ENCODE peak calls at places on chromosomes 11 and 22, in four cellular contexts. One of them, this sample, is unnamed.

GRCh38 chr11:10302744-10303557 is 1.9 kb upstream of the ADM start:
- DNase-seq in MCF 10A: peak; percentile 72
- DNase-seq in progenitor cell of endocrine pancreas: no peak
- DNase-seq in coronary artery: peak; percentile 87
- DNase-seq in this sample: peak; percentile 57

GRCh38 chr22:39558950-39559349 is 11.6 kb upstream of the CACNA1I start:
- DNase-seq in coronary artery: no peak
- DNase-seq in progenitor cell of endocrine pancreas: no peak
- DNase-seq in MCF 10A: no peak
- DNase-seq in this sample: no peak

GRCh38 chr11:47495856-47496217 is 46.9 kb upstream of the RAPSN start:
- DNase-seq in MCF 10A: no peak
- DNase-seq in progenitor cell of endocrine pancreas: no peak
- DNase-seq in coronary artery: no peak
- DNase-seq in this sample: no peak

GRCh38 chr22:19134176-19134831 is 3.2 kb downstream of the TSSK2 start:
- DNase-seq in MCF 10A: no peak
- DNase-seq in progenitor cell of endocrine pancreas: no peak
- DNase-seq in coronary artery: no peak
- DNase-seq in this sample: no peak

GRCh38 chr11:11401960-11402359 is 48.9 kb upstream of the CSNK2A3 start:
- DNase-seq in coronary artery: no peak
- DNase-seq in MCF 10A: no peak
- DNase-seq in progenitor cell of endocrine pancreas: no peak
- DNase-seq in this sample: no peak

GRCh38 chr11:57321388-57321995 is 3.3 kb downstream of the TNKS1BP1 start:
- DNase-seq in progenitor cell of endocrine pancreas: no peak
- DNase-seq in MCF 10A: peak; percentile 39
- DNase-seq in coronary artery: no peak
- DNase-seq in this sample: no peak

GRCh38 chr11:100625041-100625440 is 62.0 kb upstream of the ARHGAP42 start:
- DNase-seq in MCF 10A: no peak
- DNase-seq in coronary artery: no peak
- DNase-seq in progenitor cell of endocrine pancreas: no peak
- DNase-seq in this sample: no peak

GRCh38 chr11:75160880-75161279 is 10.0 kb downstream of the SLCO2B1 start:
- DNase-seq in MCF 10A: no peak
- DNase-seq in progenitor cell of endocrine pancreas: no peak
- DNase-seq in coronary artery: no peak
- DNase-seq in this sample: no peak

GRCh38 chr11:100790073-100790472 is 103.0 kb downstream of the ARHGAP42 start:
- DNase-seq in coronary artery: no peak
- DNase-seq in progenitor cell of endocrine pancreas: no peak
- DNase-seq in MCF 10A: no peak
- DNase-seq in this sample: no peak

GRCh38 chr22:49720279-49720959 is 107.3 kb downstream of the BRD1 start:
- DNase-seq in coronary artery: no peak
- DNase-seq in MCF 10A: no peak
- DNase-seq in progenitor cell of endocrine pancreas: no peak
- DNase-seq in this sample: no peak

GRCh38 chr22:39661842-39662676 is 91.5 kb downstream of the CACNA1I start:
- DNase-seq in coronary artery: no peak
- DNase-seq in MCF 10A: no peak
- DNase-seq in progenitor cell of endocrine pancreas: peak; percentile 59
- DNase-seq in this sample: no peak

GRCh38 chr11:65077466-65077865 is 6.4 kb downstream of the CDCA5 start:
- DNase-seq in MCF 10A: no peak
- DNase-seq in progenitor cell of endocrine pancreas: no peak
- DNase-seq in coronary artery: no peak
- DNase-seq in this sample: peak; percentile 62

GRCh38 chr11:2515401-2516275 is 70.8 kb downstream of the KCNQ1 start:
- DNase-seq in progenitor cell of endocrine pancreas: peak; percentile 6
- DNase-seq in MCF 10A: no peak
- DNase-seq in coronary artery: no peak
- DNase-seq in this sample: peak; percentile 10

GRCh38 chr11:118911113-118911879 is 14.4 kb downstream of the BCL9L start:
- DNase-seq in progenitor cell of endocrine pancreas: no peak
- DNase-seq in MCF 10A: peak; percentile 66
- DNase-seq in coronary artery: no peak
- DNase-seq in this sample: no peak

GRCh38 chr11:11349051-11349450 is 4.0 kb downstream of the CSNK2A3 start:
- DNase-seq in progenitor cell of endocrine pancreas: no peak
- DNase-seq in coronary artery: no peak
- DNase-seq in MCF 10A: no peak
- DNase-seq in this sample: no peak

GRCh38 chr22:36781656-36782627 is 6.0 kb upstream of the IFT27 start:
- DNase-seq in MCF 10A: peak; percentile 86
- DNase-seq in progenitor cell of endocrine pancreas: peak; percentile 83
- DNase-seq in coronary artery: no peak
- DNase-seq in this sample: peak; percentile 90

GRCh38 chr22:48968201-48968959 is 859.3 kb downstream of the BRD1 start:
- DNase-seq in coronary artery: peak; percentile 43
- DNase-seq in MCF 10A: no peak
- DNase-seq in progenitor cell of endocrine pancreas: peak; percentile 50
- DNase-seq in this sample: no peak

GRCh38 chr11:134047586-134047999 is 21.3 kb upstream of the JAM3 start:
- DNase-seq in progenitor cell of endocrine pancreas: no peak
- DNase-seq in MCF 10A: peak; percentile 93
- DNase-seq in coronary artery: peak; percentile 96
- DNase-seq in this sample: no peak

DNA sequence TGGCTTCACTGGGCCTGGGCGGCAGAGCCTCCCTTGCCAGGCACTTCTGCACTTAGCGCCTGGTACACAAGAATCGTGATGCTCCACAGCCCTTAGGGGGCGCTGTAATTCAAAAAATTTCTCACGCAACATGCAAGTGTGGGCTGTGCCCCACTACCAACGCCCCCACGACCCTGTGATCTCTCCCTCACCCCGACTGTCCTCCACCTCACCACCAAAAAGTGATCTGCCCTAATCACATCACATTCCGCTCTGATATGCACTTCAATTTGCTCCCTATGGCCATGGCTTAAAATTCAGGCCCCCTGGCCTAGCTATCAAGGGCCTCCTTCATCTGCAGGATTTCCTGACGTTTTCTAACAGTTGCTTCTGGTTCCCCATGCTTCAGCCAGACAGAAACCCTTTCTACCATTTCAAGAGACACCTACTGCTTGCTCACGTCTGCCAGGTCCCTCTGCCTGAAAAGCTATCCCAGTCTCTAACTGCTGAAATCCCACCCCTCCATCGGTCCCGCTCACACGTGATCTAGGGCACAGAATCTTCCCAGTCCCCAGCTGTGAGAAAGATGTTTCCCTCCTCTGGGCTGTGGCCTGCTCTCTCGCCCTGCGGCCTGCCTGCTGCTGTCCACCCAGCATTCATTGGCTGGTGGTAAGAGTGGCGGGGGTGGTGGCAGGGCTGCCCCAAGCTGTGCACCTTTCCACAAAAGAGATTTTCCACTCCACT is 27.9 kb upstream of the LRRC32 start:
- DNase-seq in progenitor cell of endocrine pancreas: no peak
- DNase-seq in MCF 10A: no peak
- DNase-seq in coronary artery: no peak
- DNase-seq in this sample: no peak
- TF ChIP-seq CTCF in progenitor cell of endocrine pancreas: peak; percentile 37
- TF ChIP-seq CTCF in MCF 10A: peak; percentile 27
- TF ChIP-seq CTCF in coronary artery: no peak
- TF ChIP-seq CTCF in this sample: peak; percentile 76

GRCh38 chr22:22879675-22880029 is 8.0 kb upstream of the IGLL5 start:
- DNase-seq in coronary artery: no peak
- DNase-seq in MCF 10A: no peak
- DNase-seq in progenitor cell of endocrine pancreas: no peak
- DNase-seq in this sample: no peak
- TF ChIP-seq CTCF in coronary artery: no peak
- TF ChIP-seq CTCF in MCF 10A: no peak
- TF ChIP-seq CTCF in progenitor cell of endocrine pancreas: no peak
- TF ChIP-seq CTCF in this sample: no peak

GRCh38 chr11:9092846-9093778 is 1.7 kb upstream of the SCUBE2 start:
- DNase-seq in coronary artery: no peak
- DNase-seq in MCF 10A: peak; percentile 6
- DNase-seq in progenitor cell of endocrine pancreas: no peak
- DNase-seq in this sample: no peak

GRCh38 chr11:9096427-9096826 is 5.0 kb upstream of the SCUBE2 start:
- DNase-seq in coronary artery: no peak
- DNase-seq in MCF 10A: no peak
- DNase-seq in progenitor cell of endocrine pancreas: no peak
- DNase-seq in this sample: no peak

GRCh38 chr11:9094420-9094819 is 3.0 kb upstream of the SCUBE2 start:
- DNase-seq in MCF 10A: no peak
- DNase-seq in progenitor cell of endocrine pancreas: no peak
- DNase-seq in coronary artery: no peak
- DNase-seq in this sample: no peak

GRCh38 chr11:9092085-9092484 is 686 bp upstream of the SCUBE2 start:
- DNase-seq in progenitor cell of endocrine pancreas: no peak
- DNase-seq in coronary artery: no peak
- DNase-seq in MCF 10A: no peak
- DNase-seq in this sample: no peak

GRCh38 chr11:9095421-9095820 is 4.0 kb upstream of the SCUBE2 start:
- DNase-seq in coronary artery: no peak
- DNase-seq in progenitor cell of endocrine pancreas: no peak
- DNase-seq in MCF 10A: no peak
- DNase-seq in this sample: no peak
- TF ChIP-seq CTCF in coronary artery: no peak
- TF ChIP-seq CTCF in progenitor cell of endocrine pancreas: peak; percentile 35
- TF ChIP-seq CTCF in MCF 10A: no peak
- TF ChIP-seq CTCF in this sample: no peak

DNA sequence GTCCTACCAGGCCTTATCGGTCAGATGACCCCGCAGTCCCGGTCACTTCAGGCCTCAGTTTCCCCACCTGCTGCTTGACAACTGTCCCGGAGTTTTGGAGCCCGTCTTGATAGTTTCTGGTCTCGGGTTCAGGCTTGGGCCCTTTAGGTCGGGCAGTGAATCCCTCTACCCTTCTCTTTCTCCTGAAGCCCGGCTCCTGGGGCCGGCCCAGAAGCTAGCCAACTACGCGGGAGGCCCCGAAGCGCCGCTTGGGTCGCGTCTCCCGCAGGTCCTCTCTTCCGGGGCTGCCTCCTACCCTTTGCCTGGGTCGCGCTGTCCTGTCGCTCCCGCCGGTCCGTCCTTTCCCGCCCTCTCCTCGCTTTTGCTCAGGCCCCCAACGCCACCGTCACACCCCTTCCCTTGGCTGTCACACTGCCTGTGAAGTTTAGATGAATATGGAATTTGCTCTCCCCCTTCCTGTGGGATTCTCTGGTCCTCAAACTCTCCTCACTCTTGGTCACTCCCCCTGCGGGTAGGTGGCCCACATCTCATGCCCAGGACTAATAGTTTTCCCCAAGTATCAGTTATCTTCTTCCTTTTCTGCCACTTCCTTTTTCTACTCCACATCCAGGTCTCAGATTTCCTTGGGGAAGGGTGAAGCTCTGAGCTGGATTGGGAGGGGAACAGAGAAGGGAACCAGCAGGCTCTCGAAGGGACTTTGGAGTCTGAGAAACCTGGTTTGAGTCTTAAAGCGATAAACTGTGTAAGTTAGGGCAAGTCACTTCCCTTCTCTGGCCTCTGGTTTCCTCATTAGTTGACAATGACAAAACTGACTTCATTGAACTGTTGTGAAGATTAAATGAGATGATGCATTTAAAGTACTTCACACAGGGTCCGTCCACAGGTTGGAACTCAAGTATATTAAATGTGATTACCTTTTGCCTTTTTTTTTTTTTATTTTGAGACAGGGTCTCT is 791 bp downstream of the RAB1B start:
- DNase-seq in coronary artery: no peak
- DNase-seq in progenitor cell of endocrine pancreas: peak; percentile 16
- DNase-seq in MCF 10A: no peak
- DNase-seq in this sample: peak; percentile 32
- TF ChIP-seq CTCF in coronary artery: no peak
- TF ChIP-seq CTCF in progenitor cell of endocrine pancreas: peak; percentile 45
- TF ChIP-seq CTCF in MCF 10A: no peak
- TF ChIP-seq CTCF in this sample: no peak

GRCh38 chr22:23095467-23096342 is 25.4 kb downstream of the GNAZ start:
- DNase-seq in progenitor cell of endocrine pancreas: no peak
- DNase-seq in coronary artery: no peak
- DNase-seq in MCF 10A: no peak
- DNase-seq in this sample: no peak
- TF ChIP-seq CTCF in progenitor cell of endocrine pancreas: no peak
- TF ChIP-seq CTCF in coronary artery: no peak
- TF ChIP-seq CTCF in MCF 10A: no peak
- TF ChIP-seq CTCF in this sample: no peak

GRCh38 chr11:27107548-27107947 is 66.9 kb downstream of the BBOX1 start:
- DNase-seq in progenitor cell of endocrine pancreas: no peak
- DNase-seq in coronary artery: no peak
- DNase-seq in MCF 10A: no peak
- DNase-seq in this sample: no peak

GRCh38 chr11:27108809-27109208 is 68.2 kb downstream of the BBOX1 start:
- DNase-seq in MCF 10A: no peak
- DNase-seq in progenitor cell of endocrine pancreas: no peak
- DNase-seq in coronary artery: no peak
- DNase-seq in this sample: no peak
- TF ChIP-seq CTCF in MCF 10A: no peak
- TF ChIP-seq CTCF in progenitor cell of endocrine pancreas: no peak
- TF ChIP-seq CTCF in coronary artery: no peak
- TF ChIP-seq CTCF in this sample: no peak

GRCh38 chr11:5291207-5291838 is 10.4 kb downstream of the OR51B4 start:
- DNase-seq in progenitor cell of endocrine pancreas: no peak
- DNase-seq in coronary artery: no peak
- DNase-seq in MCF 10A: peak; percentile 54
- DNase-seq in this sample: no peak
- TF ChIP-seq CTCF in progenitor cell of endocrine pancreas: peak; percentile 53
- TF ChIP-seq CTCF in coronary artery: no peak
- TF ChIP-seq CTCF in MCF 10A: peak; percentile 68
- TF ChIP-seq CTCF in this sample: peak; percentile 53

This sample was measured in glutamatergic neuron.